ENCODE peak calls at places on chromosomes 5 and 9, in seven cellular contexts. S is K562; D is cardiac muscle cell; M is adrenal gland; V is CD8-positive, alpha-beta memory T cell; J is small intestine; C is astrocyte. E is an unnamed sample. For H3K4me1, the result is how much of the 10 kb centered on the place peaks cover.

GRCh38 chr5:159322180-159322579 is 8.1 kb downstream of the IL12B start:
- DNase-seq in D (no peak), M (no peak), J (no peak), C (no peak), V (no peak), S (no peak), E (no peak)

GRCh38 chr9:133470427-133470924 is 8.4 kb downstream of the SLC2A6 start:
- DNase-seq in M (no peak), J (no peak), C (no peak), S (no peak), V (no peak), D (no peak), E (no peak)

GRCh38 chr5:98749046-98749445 is 24.4 kb upstream of the RGMB start:
- DNase-seq in D (no peak), J (no peak), C (no peak), S (no peak), V (no peak), M (no peak), E (no peak)

GRCh38 chr5:1735320-1735970 is 64.2 kb downstream of the MRPL36 start:
- DNase-seq in J (no peak), M (no peak), V (no peak), S (no peak), C (no peak), D (no peak), E (no peak)

GRCh38 chr9:110875275-110875674 is 163.0 kb downstream of the LPAR1 start:
- DNase-seq in J (no peak), V (no peak), M (peak), S (no peak), D (peak), C (no peak), E (peak)

GRCh38 chr9:23044549-23044948 is 597.9 kb downstream of the DMRTA1 start:
- DNase-seq in S (no peak), C (no peak), M (no peak), J (no peak), V (no peak), D (no peak), E (no peak)

GRCh38 chr5:98735806-98736507 is 37.5 kb upstream of the RGMB start:
- DNase-seq in D (no peak), V (no peak), J (no peak), C (peak), S (no peak), M (no peak), E (no peak)

GRCh38 chr9:98227883-98228282 is 27.6 kb downstream of the TBC1D2 start:
- DNase-seq in M (no peak), D (no peak), S (no peak), C (no peak), V (no peak), J (no peak), E (no peak)

GRCh38 chr9:4034404-4034803 is 265.5 kb downstream of the GLIS3 start:
- DNase-seq in J (no peak), S (no peak), C (no peak), D (no peak), M (no peak), V (no peak), E (no peak)

GRCh38 chr9:28801144-28801799 is 1228.0 kb upstream of the C9orf72 start:
- DNase-seq in S (no peak), M (no peak), V (no peak), J (no peak), D (no peak), C (peak), E (no peak)

GRCh38 chr5:134851307-134851923 is 5.6 kb downstream of the C5orf24 start:
- DNase-seq in S (peak), M (no peak), D (no peak), J (no peak), C (peak), V (no peak), E (no peak)

GRCh38 chr5:170501931-170502330 is 1.9 kb upstream of the KCNIP1 start:
- DNase-seq in C (no peak), V (no peak), M (no peak), D (no peak), J (no peak), S (no peak), E (no peak)

GRCh38 chr5:147613359-147613758 is 103.5 kb upstream of the DPYSL3 start:
- DNase-seq in M (no peak), D (no peak), V (no peak), C (peak), J (no peak), S (no peak), E (no peak)

GRCh38 chr9:88460583-88461332 is 72.5 kb downstream of the SPIN1 start:
- DNase-seq in S (no peak), C (peak), V (no peak), D (no peak), M (no peak), J (no peak), E (no peak)

GRCh38 chr5:127844631-127845030 is 141.4 kb downstream of the CCDC192 start:
- DNase-seq in V (no peak), D (no peak), M (no peak), C (no peak), S (no peak), J (peak), E (no peak)

GRCh38 chr5:158485604-158486081 is 614.1 kb downstream of the EBF1 start:
- DNase-seq in C (no peak), D (no peak), V (no peak), S (no peak), J (no peak), M (no peak), E (no peak)

GRCh38 chr5:123722451-123722850 is 210.5 kb downstream of the CSNK1G3 start:
- DNase-seq in C (no peak), M (no peak), D (no peak), V (no peak), J (no peak), S (no peak), E (no peak)

GRCh38 chr5:123719004-123719403 is 207.0 kb downstream of the CSNK1G3 start:
- DNase-seq in M (no peak), D (no peak), C (no peak), J (no peak), S (no peak), V (no peak), E (no peak)

GRCh38 chr5:123720955-123721354 is 209.0 kb downstream of the CSNK1G3 start:
- DNase-seq in J (no peak), M (no peak), V (no peak), D (no peak), S (no peak), C (peak), E (no peak)

GRCh38 chr5:123720339-123720738 is 208.4 kb downstream of the CSNK1G3 start:
- DNase-seq in D (no peak), M (no peak), C (no peak), V (no peak), S (no peak), J (no peak), E (no peak)

GRCh38 chr5:123721721-123722276 is 209.8 kb downstream of the CSNK1G3 start:
- DNase-seq in C (peak), S (no peak), M (no peak), V (no peak), D (no peak), J (no peak), E (no peak)
- H3K4me1 ChIP-seq in C (under half), S (under half), M (under half), V (under half), D (under half), J (under half), E (under half)

GRCh38 chr9:38010918-38011704 is 57.9 kb downstream of the SHB start:
- DNase-seq in J (no peak), C (no peak), M (no peak), S (no peak), D (no peak), V (no peak), E (no peak)
- H3K4me1 ChIP-seq in J (under half), C (half or more), M (under half), S (under half), D (under half), V (under half), E (under half)

GRCh38 chr9:15977438-15977837 is 424.6 kb downstream of the CCDC171 start:
- DNase-seq in C (peak), D (no peak), V (no peak), M (no peak), J (no peak), S (no peak), E (no peak)
- H3K4me1 ChIP-seq in C (under half), D (under half), V (under half), M (under half), J (under half), S (under half), E (under half)

GRCh38 chr5:168266016-168266415 is 25.4 kb upstream of the WWC1 start:
- DNase-seq in J (no peak), V (no peak), C (no peak), M (no peak), S (no peak), D (no peak), E (no peak)
- H3K4me1 ChIP-seq in J (under half), V (under half), C (under half), M (under half), S (under half), D (under half), E (under half)

GRCh38 chr5:132264546-132265335 is 7.2 kb downstream of the PDLIM4 start:
- DNase-seq in C (no peak), J (no peak), D (no peak), S (peak), M (peak), V (no peak), E (no peak)
- H3K4me1 ChIP-seq in C (half or more), J (under half), D (under half), S (under half), M (under half), V (under half), E (under half)

GRCh38 chr9:34437006-34437925 is 21.1 kb downstream of the FAM219A start:
- DNase-seq in V (peak), S (peak), M (peak), C (peak), J (peak), D (peak), E (peak)
- H3K4me1 ChIP-seq in V (under half), S (under half), M (under half), C (under half), J (under half), D (under half), E (under half)

DNA sequence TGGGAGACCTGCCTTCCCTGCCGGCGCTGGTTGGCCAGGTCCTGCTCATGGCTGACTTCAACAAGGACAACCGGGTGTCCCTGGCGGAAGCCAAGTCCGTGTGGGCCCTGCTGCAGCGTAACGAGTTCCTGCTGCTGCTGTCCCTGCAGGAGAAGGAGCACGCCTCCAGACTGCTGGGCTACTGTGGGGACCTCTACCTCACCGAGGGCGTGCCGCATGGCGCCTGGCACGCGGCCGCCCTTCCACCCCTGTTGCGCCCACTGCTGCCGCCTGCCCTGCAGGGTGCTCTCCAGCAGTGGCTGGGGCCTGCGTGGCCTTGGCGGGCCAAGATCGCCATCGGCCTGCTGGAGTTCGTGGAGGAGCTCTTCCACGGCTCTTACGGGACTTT is 10.6 kb downstream of the DIPK1B start:
- DNase-seq in S (no peak), C (no peak), V (no peak), D (no peak), M (no peak), J (no peak), E (no peak)
- H3K4me1 ChIP-seq in S (under half), C (under half), V (under half), D (under half), M (under half), J (under half), E (under half)

DNA sequence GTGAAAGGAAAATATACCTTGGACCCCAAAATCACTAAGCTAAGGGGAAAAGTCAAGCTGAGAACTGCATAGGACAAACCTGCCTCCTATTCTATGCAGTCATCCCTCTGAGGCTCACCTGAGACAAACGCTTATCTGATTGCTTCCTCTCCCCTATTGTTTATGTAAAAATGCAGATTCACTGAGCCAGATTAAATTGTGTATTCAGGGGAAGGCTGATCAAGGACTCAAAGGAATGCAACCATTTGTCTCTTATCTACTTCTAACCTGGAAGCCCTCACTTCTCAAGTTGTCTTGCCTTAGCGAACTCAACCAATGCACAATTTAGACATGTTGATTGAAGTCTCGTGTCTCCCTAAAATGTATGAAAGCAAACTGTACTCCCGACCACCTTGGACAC is 13.3 kb downstream of the SPARC start:
- DNase-seq in D (no peak), J (no peak), V (no peak), S (no peak), C (no peak), M (no peak), E (no peak)
- H3K4me1 ChIP-seq in D (under half), J (under half), V (under half), S (under half), C (half or more), M (half or more), E (under half)

DNA sequence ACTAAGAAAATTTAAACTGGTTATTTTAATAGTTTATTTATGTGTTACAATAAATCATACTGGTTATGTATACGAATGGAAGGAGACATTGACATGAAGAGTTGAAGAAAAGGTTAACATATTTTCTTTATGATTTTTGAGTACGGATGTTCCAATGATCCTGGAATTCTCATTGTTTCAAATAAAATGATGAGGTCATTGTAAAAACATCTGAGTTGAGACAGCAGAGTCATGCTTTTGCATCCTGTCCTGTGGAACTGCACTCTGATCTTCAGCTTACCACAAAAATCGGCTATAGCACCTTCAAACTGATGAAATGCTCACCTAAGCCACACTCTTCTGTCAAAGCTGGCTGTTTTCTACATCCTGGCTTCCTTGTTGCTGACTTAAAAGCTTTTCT is 67.8 kb downstream of the PTCD2 start:
- DNase-seq in S (no peak), V (no peak), M (no peak), D (no peak), J (no peak), C (peak), E (no peak)
- H3K4me1 ChIP-seq in S (under half), V (under half), M (under half), D (under half), J (under half), C (under half), E (under half)

E was measured in pancreas.